ENCODE peak calls at places on chromosomes 7 and 10, in four cellular contexts. X, L, E and V are unnamed samples.

GRCh38 chr7:67301667-67302066 is 305.0 kb downstream of the TYW1 start:
- DNase-seq in X (no peak), E (no peak), L (no peak), V (no peak)

GRCh38 chr10:97050959-97051496 is 134.7 kb downstream of the SLIT1 start:
- DNase-seq in L (no peak), X (no peak), E (no peak), V (no peak)

GRCh38 chr7:127908430-127909258 is 122.6 kb downstream of the LRRC4 start:
- DNase-seq in L (no peak), E (no peak), X (no peak), V (no peak)

GRCh38 chr10:5692476-5693358 is 8.1 kb downstream of the TASOR2 start:
- DNase-seq in X (no peak), L (peak), E (no peak), V (peak)

GRCh38 chr10:86756511-86757109 is at the start of gene BMPR1A:
- DNase-seq in E (peak), X (no peak), L (peak), V (peak)

GRCh38 chr7:38368191-38368605 is 94.8 kb upstream of the TARP start:
- DNase-seq in L (no peak), E (peak), X (no peak), V (no peak)

GRCh38 chr10:119726291-119727261 is 726 bp downstream of the INPP5F start:
- DNase-seq in L (no peak), X (no peak), E (no peak), V (no peak)

GRCh38 chr10:14626126-14626525 is 148.6 kb downstream of the FAM107B start:
- DNase-seq in L (no peak), X (no peak), E (no peak), V (no peak)

GRCh38 chr10:63666836-63667383 is 145.7 kb downstream of the REEP3 start:
- DNase-seq in X (no peak), E (no peak), L (no peak), V (no peak)

GRCh38 chr7:115477193-115477651 is 553.3 kb downstream of the TFEC start:
- DNase-seq in L (peak), E (no peak), X (no peak), V (no peak)

GRCh38 chr7:73893342-73894101 is 32.6 kb downstream of the TMEM270 start:
- DNase-seq in L (no peak), E (peak), X (no peak), V (peak)

GRCh38 chr10:87575851-87576250 is 71.2 kb downstream of the MINPP1 start:
- DNase-seq in E (no peak), L (no peak), X (no peak), V (no peak)

GRCh38 chr10:111545806-111546205 is 469.0 kb downstream of the ADRA2A start:
- DNase-seq in X (no peak), E (no peak), L (no peak), V (no peak)
- H3K27ac ChIP-seq in X (no peak), E (no peak), L (no peak), V (no peak)

GRCh38 chr7:40447345-40447744 is 312.5 kb downstream of the SUGCT start:
- DNase-seq in L (no peak), X (no peak), E (no peak), V (no peak)
- TF ChIP-seq CTCF in L (no peak), X (no peak), E (no peak), V (no peak)

DNA sequence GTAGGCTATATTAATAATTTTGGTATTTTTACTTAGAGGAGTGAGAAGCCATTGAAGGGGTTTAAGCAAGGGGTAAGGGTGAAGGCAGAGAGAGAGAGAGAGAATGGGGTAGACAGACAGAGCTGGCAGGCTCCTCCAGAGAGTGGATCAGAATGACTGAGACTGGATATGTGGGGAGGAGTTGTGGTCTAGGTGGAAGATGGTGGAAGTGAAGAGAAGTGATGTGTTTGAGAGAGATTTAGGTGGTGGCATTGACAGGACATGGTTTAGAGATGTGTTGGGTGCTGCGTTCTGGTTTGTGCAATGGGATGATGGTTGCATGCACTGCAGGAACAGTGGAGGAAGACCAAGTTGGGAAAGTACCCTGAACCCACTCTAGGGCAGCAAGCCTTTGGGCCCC is 92.2 kb downstream of the CCNY start:
- DNase-seq in X (no peak), L (no peak), E (no peak), V (no peak)
- H3K27ac ChIP-seq in X (no peak), L (no peak), E (no peak), V (no peak)

GRCh38 chr7:154998481-154998880 is 4.4 kb downstream of the PAXIP1 start:
- DNase-seq in E (no peak), L (no peak), X (no peak), V (no peak)

GRCh38 chr7:155001756-155002410 is 1.0 kb downstream of the PAXIP1 start:
- DNase-seq in X (no peak), L (no peak), E (no peak), V (no peak)

GRCh38 chr7:155002411-155003214 is at the start of gene PAXIP1:
- DNase-seq in L (peak), E (no peak), X (no peak), V (no peak)

GRCh38 chr7:155003215-155003999 is 483 bp upstream of the PAXIP1 start:
- DNase-seq in E (peak), L (peak), X (no peak), V (peak)

DNA sequence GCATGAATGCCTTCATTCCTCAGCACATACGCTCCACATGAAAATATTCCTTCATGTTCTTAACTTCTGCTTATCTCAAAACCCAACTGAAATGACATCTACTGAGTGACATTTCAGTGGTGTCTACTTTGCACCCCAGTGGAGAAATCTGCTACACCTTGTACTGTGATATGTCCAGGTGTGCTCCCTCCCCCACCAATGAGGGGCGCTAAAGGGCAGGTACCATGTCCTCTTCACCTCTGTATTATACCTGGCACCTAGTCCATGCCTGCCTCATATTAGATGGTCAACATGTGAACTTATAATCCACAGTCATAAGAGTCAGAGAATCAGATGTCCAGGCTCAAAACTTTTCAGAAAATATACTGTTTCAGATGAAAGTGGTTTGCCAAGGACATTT is 2.1 kb downstream of the PAXIP1 start:
- DNase-seq in L (no peak), E (no peak), X (no peak), V (no peak)
- TF ChIP-seq CTCF in L (no peak), E (no peak), X (no peak), V (no peak)

GRCh38 chr10:13272164-13272571 is 27.7 kb downstream of the PHYH start:
- DNase-seq in X (no peak), L (peak), E (peak), V (no peak)

GRCh38 chr10:13270877-13271551 is 28.9 kb downstream of the PHYH start:
- DNase-seq in L (no peak), E (no peak), X (no peak), V (no peak)

GRCh38 chr10:13268841-13269240 is 31.0 kb downstream of the PHYH start:
- DNase-seq in E (no peak), X (no peak), L (no peak), V (no peak)

GRCh38 chr10:13268310-13268709 is 31.6 kb downstream of the PHYH start:
- DNase-seq in X (no peak), L (no peak), E (no peak), V (no peak)

DNA sequence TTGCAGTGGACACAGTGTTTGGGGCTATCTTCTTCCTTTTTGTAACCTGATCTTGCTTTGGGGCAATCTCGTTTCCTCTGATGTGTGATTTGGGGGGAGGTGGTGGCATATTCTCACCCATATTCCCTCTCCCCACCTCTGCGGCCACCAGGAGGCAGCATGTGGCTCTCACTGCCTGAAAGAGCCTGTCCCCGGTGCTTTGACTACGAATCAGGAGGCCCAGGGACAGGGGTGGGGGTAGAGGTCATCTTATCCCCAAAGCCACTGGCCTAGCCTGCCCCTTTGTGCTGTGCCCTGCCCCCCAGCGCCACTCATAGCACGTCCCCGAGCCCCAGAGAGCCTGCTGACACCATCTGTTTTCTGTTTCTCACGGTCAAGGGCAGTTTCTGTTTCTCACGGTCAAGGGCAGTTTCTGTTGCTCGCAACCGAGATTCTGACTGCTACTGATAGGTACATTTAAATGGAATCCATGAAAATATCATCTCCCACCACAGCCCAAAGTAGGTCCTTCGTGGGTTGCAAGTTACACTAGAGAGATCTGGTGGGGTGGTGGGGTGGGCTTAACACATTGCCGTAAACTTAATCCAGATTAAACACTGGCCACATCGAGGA is 28.2 kb downstream of the PHYH start:
- DNase-seq in X (no peak), L (peak), E (no peak), V (peak)
- H3K27ac ChIP-seq in X (no peak), L (no peak), E (no peak), V (no peak)